ENCODE peak calls at places on chromosomes 7 and 10, in five cellular contexts. One of them, this sample, is unnamed.

GRCh38 chr7:71137479-71137878 is 5.5 kb downstream of the GALNT17 start:
- DNase-seq in choroid plexus epithelial cell: no peak
- DNase-seq in BE2C: no peak
- DNase-seq in tibial nerve: no peak
- DNase-seq in AG04450: no peak
- DNase-seq in this sample: no peak

GRCh38 chr10:14584643-14585042 is 190.1 kb downstream of the FAM107B start:
- DNase-seq in tibial nerve: no peak
- DNase-seq in BE2C: no peak
- DNase-seq in AG04450: no peak
- DNase-seq in choroid plexus epithelial cell: no peak
- DNase-seq in this sample: no peak

GRCh38 chr10:61749271-61749670 is 86.5 kb downstream of the CABCOCO1 start:
- DNase-seq in BE2C: no peak
- DNase-seq in tibial nerve: no peak
- DNase-seq in AG04450: no peak
- DNase-seq in choroid plexus epithelial cell: no peak
- DNase-seq in this sample: no peak

GRCh38 chr7:43764807-43765491 is 6.5 kb downstream of the BLVRA start:
- DNase-seq in BE2C: no peak
- DNase-seq in tibial nerve: no peak
- DNase-seq in choroid plexus epithelial cell: peak
- DNase-seq in AG04450: no peak
- DNase-seq in this sample: no peak

GRCh38 chr10:104842704-104843103 is 201.6 kb downstream of the SORCS3 start:
- DNase-seq in tibial nerve: no peak
- DNase-seq in BE2C: no peak
- DNase-seq in choroid plexus epithelial cell: no peak
- DNase-seq in AG04450: no peak
- DNase-seq in this sample: no peak

GRCh38 chr7:28076421-28077163 is 104.0 kb downstream of the JAZF1 start:
- DNase-seq in tibial nerve: no peak
- DNase-seq in BE2C: peak
- DNase-seq in choroid plexus epithelial cell: no peak
- DNase-seq in AG04450: no peak
- DNase-seq in this sample: no peak

GRCh38 chr7:66952343-66953043 is 31.5 kb downstream of the TMEM248 start:
- DNase-seq in AG04450: no peak
- DNase-seq in BE2C: no peak
- DNase-seq in choroid plexus epithelial cell: peak
- DNase-seq in tibial nerve: no peak
- DNase-seq in this sample: no peak

GRCh38 chr10:1102836-1103235 is 46.7 kb downstream of the WDR37 start:
- DNase-seq in AG04450: no peak
- DNase-seq in tibial nerve: no peak
- DNase-seq in choroid plexus epithelial cell: peak
- DNase-seq in BE2C: no peak
- DNase-seq in this sample: no peak

GRCh38 chr7:31775511-31775910 is 88.5 kb downstream of the PPP1R17 start:
- DNase-seq in choroid plexus epithelial cell: no peak
- DNase-seq in tibial nerve: no peak
- DNase-seq in BE2C: no peak
- DNase-seq in AG04450: no peak
- DNase-seq in this sample: no peak

GRCh38 chr10:119290301-119291036 is 83.1 kb downstream of the GRK5 start:
- DNase-seq in tibial nerve: no peak
- DNase-seq in BE2C: no peak
- DNase-seq in AG04450: no peak
- DNase-seq in choroid plexus epithelial cell: peak
- DNase-seq in this sample: no peak

GRCh38 chr10:51162002-51162401 is 87.7 kb downstream of the PRKG1 start:
- DNase-seq in tibial nerve: no peak
- DNase-seq in BE2C: no peak
- DNase-seq in AG04450: no peak
- DNase-seq in choroid plexus epithelial cell: peak
- DNase-seq in this sample: no peak

GRCh38 chr7:140358024-140358770 is 40.1 kb downstream of the SLC37A3 start:
- DNase-seq in tibial nerve: no peak
- DNase-seq in AG04450: no peak
- DNase-seq in choroid plexus epithelial cell: no peak
- DNase-seq in BE2C: no peak
- DNase-seq in this sample: no peak

GRCh38 chr7:107661081-107661864 is 645 bp downstream of the SLC26A4 start:
- DNase-seq in tibial nerve: no peak
- DNase-seq in choroid plexus epithelial cell: peak
- DNase-seq in BE2C: peak
- DNase-seq in AG04450: no peak
- DNase-seq in this sample: no peak

GRCh38 chr7:126803060-126803665 is 449.6 kb downstream of the GRM8 start:
- DNase-seq in BE2C: peak
- DNase-seq in tibial nerve: no peak
- DNase-seq in choroid plexus epithelial cell: peak
- DNase-seq in AG04450: peak
- DNase-seq in this sample: peak

GRCh38 chr7:3272691-3273141 is 28.3 kb upstream of the SDK1 start:
- DNase-seq in AG04450: peak
- DNase-seq in tibial nerve: no peak
- DNase-seq in choroid plexus epithelial cell: peak
- DNase-seq in BE2C: no peak
- DNase-seq in this sample: no peak

GRCh38 chr10:6009961-6010360 is 32.6 kb upstream of the IL15RA start:
- DNase-seq in choroid plexus epithelial cell: peak
- DNase-seq in AG04450: no peak
- DNase-seq in tibial nerve: no peak
- DNase-seq in BE2C: no peak
- DNase-seq in this sample: no peak

GRCh38 chr7:94228678-94229077 is 166.0 kb upstream of the COL1A2 start:
- DNase-seq in choroid plexus epithelial cell: peak
- DNase-seq in BE2C: no peak
- DNase-seq in AG04450: no peak
- DNase-seq in tibial nerve: no peak
- DNase-seq in this sample: no peak

GRCh38 chr10:96512997-96513685 is 585 bp downstream of the TLL2 start:
- DNase-seq in BE2C: no peak
- DNase-seq in tibial nerve: no peak
- DNase-seq in choroid plexus epithelial cell: peak
- DNase-seq in AG04450: no peak
- DNase-seq in this sample: no peak

GRCh38 chr7:7713730-7714129 is 4.7 kb downstream of the RPA3 start:
- DNase-seq in tibial nerve: no peak
- DNase-seq in BE2C: no peak
- DNase-seq in AG04450: no peak
- DNase-seq in choroid plexus epithelial cell: no peak
- DNase-seq in this sample: no peak

GRCh38 chr10:19310121-19310520 is 261.5 kb downstream of the MALRD1 start:
- DNase-seq in AG04450: no peak
- DNase-seq in tibial nerve: no peak
- DNase-seq in BE2C: no peak
- DNase-seq in choroid plexus epithelial cell: peak
- DNase-seq in this sample: no peak

GRCh38 chr10:52446391-52446790 is 132.3 kb downstream of the DKK1 start:
- DNase-seq in choroid plexus epithelial cell: no peak
- DNase-seq in AG04450: no peak
- DNase-seq in tibial nerve: no peak
- DNase-seq in BE2C: no peak
- DNase-seq in this sample: no peak

GRCh38 chr10:71753091-71753959 is 20.0 kb downstream of the VSIR start:
- DNase-seq in tibial nerve: no peak
- DNase-seq in choroid plexus epithelial cell: no peak
- DNase-seq in AG04450: no peak
- DNase-seq in BE2C: no peak
- DNase-seq in this sample: no peak

GRCh38 chr7:99624487-99624886 is 7.7 kb downstream of the ZSCAN25 start:
- DNase-seq in AG04450: no peak
- DNase-seq in choroid plexus epithelial cell: no peak
- DNase-seq in BE2C: no peak
- DNase-seq in tibial nerve: no peak
- DNase-seq in this sample: no peak

GRCh38 chr10:7275761-7276440 is 134.9 kb downstream of the SFMBT2 start:
- DNase-seq in AG04450: no peak
- DNase-seq in tibial nerve: no peak
- DNase-seq in BE2C: no peak
- DNase-seq in choroid plexus epithelial cell: no peak
- DNase-seq in this sample: no peak

GRCh38 chr10:99548041-99548530 is 15.3 kb downstream of the NKX2-3 start:
- DNase-seq in choroid plexus epithelial cell: peak
- DNase-seq in BE2C: no peak
- DNase-seq in tibial nerve: no peak
- DNase-seq in AG04450: no peak
- DNase-seq in this sample: no peak

GRCh38 chr7:137996386-137996851 is 5.5 kb downstream of the CREB3L2 start:
- DNase-seq in choroid plexus epithelial cell: peak
- DNase-seq in BE2C: peak
- DNase-seq in tibial nerve: no peak
- DNase-seq in AG04450: no peak
- DNase-seq in this sample: no peak

GRCh38 chr7:106841896-106842390 is 23.1 kb upstream of the PIK3CG start:
- DNase-seq in tibial nerve: no peak
- DNase-seq in BE2C: peak
- DNase-seq in AG04450: no peak
- DNase-seq in choroid plexus epithelial cell: no peak
- DNase-seq in this sample: no peak

GRCh38 chr7:101553771-101554445 is 75.2 kb downstream of the MYL10 start:
- DNase-seq in choroid plexus epithelial cell: no peak
- DNase-seq in AG04450: no peak
- DNase-seq in BE2C: no peak
- DNase-seq in tibial nerve: peak
- DNase-seq in this sample: no peak

GRCh38 chr7:13179775-13180448 is 492.5 kb downstream of the ARL4A start:
- DNase-seq in tibial nerve: no peak
- DNase-seq in AG04450: no peak
- DNase-seq in choroid plexus epithelial cell: peak
- DNase-seq in BE2C: no peak
- DNase-seq in this sample: no peak

GRCh38 chr7:65938336-65938895 is 43.6 kb downstream of the GUSB start:
- DNase-seq in tibial nerve: no peak
- DNase-seq in BE2C: no peak
- DNase-seq in AG04450: no peak
- DNase-seq in choroid plexus epithelial cell: peak
- DNase-seq in this sample: no peak

GRCh38 chr7:112400141-112400540 is 50.1 kb upstream of the IFRD1 start:
- DNase-seq in BE2C: no peak
- DNase-seq in tibial nerve: no peak
- DNase-seq in choroid plexus epithelial cell: peak
- DNase-seq in AG04450: no peak
- DNase-seq in this sample: no peak

GRCh38 chr7:65369843-65370242 is 3.8 kb upstream of the ZNF92 start:
- DNase-seq in choroid plexus epithelial cell: no peak
- DNase-seq in BE2C: no peak
- DNase-seq in tibial nerve: no peak
- DNase-seq in AG04450: no peak
- DNase-seq in this sample: no peak

GRCh38 chr10:44864042-44864436 is 47.1 kb upstream of the TMEM72 start:
- DNase-seq in choroid plexus epithelial cell: no peak
- DNase-seq in BE2C: no peak
- DNase-seq in AG04450: no peak
- DNase-seq in tibial nerve: no peak
- DNase-seq in this sample: no peak

GRCh38 chr7:95725170-95725569 is 47.2 kb upstream of the DYNC1I1 start:
- DNase-seq in choroid plexus epithelial cell: peak
- DNase-seq in BE2C: no peak
- DNase-seq in AG04450: no peak
- DNase-seq in tibial nerve: no peak
- DNase-seq in this sample: no peak

GRCh38 chr10:33611423-33611822 is 277.0 kb upstream of the NRP1 start:
- DNase-seq in tibial nerve: no peak
- DNase-seq in AG04450: no peak
- DNase-seq in choroid plexus epithelial cell: no peak
- DNase-seq in BE2C: no peak
- DNase-seq in this sample: no peak

GRCh38 chr10:33612116-33612515 is 277.6 kb upstream of the NRP1 start:
- DNase-seq in AG04450: no peak
- DNase-seq in BE2C: no peak
- DNase-seq in choroid plexus epithelial cell: peak
- DNase-seq in tibial nerve: no peak
- DNase-seq in this sample: no peak

GRCh38 chr10:33616921-33617320 is 282.5 kb upstream of the NRP1 start:
- DNase-seq in choroid plexus epithelial cell: peak
- DNase-seq in BE2C: no peak
- DNase-seq in tibial nerve: no peak
- DNase-seq in AG04450: no peak
- DNase-seq in this sample: no peak

GRCh38 chr10:33609546-33609945 is 275.1 kb upstream of the NRP1 start:
- DNase-seq in BE2C: no peak
- DNase-seq in choroid plexus epithelial cell: no peak
- DNase-seq in AG04450: no peak
- DNase-seq in tibial nerve: no peak
- DNase-seq in this sample: no peak

GRCh38 chr10:33612551-33612950 is 278.1 kb upstream of the NRP1 start:
- DNase-seq in choroid plexus epithelial cell: peak
- DNase-seq in AG04450: peak
- DNase-seq in BE2C: no peak
- DNase-seq in tibial nerve: no peak
- DNase-seq in this sample: no peak
- H3K4me3 ChIP-seq in choroid plexus epithelial cell: no peak
- H3K4me3 ChIP-seq in AG04450: no peak
- H3K4me3 ChIP-seq in BE2C: no peak
- H3K4me3 ChIP-seq in tibial nerve: no peak
- H3K4me3 ChIP-seq in this sample: no peak

GRCh38 chr10:26890956-26891355 is 30.2 kb upstream of the ABI1 start:
- DNase-seq in tibial nerve: no peak
- DNase-seq in AG04450: peak
- DNase-seq in choroid plexus epithelial cell: peak
- DNase-seq in BE2C: peak
- DNase-seq in this sample: no peak
- TF ChIP-seq CTCF in tibial nerve: peak
- TF ChIP-seq CTCF in AG04450: peak
- TF ChIP-seq CTCF in choroid plexus epithelial cell: peak
- TF ChIP-seq CTCF in BE2C: peak
- TF ChIP-seq CTCF in this sample: peak

GRCh38 chr10:3775671-3776551 is 9.1 kb downstream of the KLF6 start:
- DNase-seq in BE2C: no peak
- DNase-seq in choroid plexus epithelial cell: peak
- DNase-seq in tibial nerve: no peak
- DNase-seq in AG04450: no peak
- DNase-seq in this sample: no peak
- H3K4me3 ChIP-seq in BE2C: no peak
- H3K4me3 ChIP-seq in choroid plexus epithelial cell: no peak
- H3K4me3 ChIP-seq in tibial nerve: no peak
- H3K4me3 ChIP-seq in AG04450: no peak
- H3K4me3 ChIP-seq in this sample: no peak

GRCh38 chr10:132164801-132165278 is 21.9 kb upstream of the DPYSL4 start:
- DNase-seq in AG04450: no peak
- DNase-seq in BE2C: no peak
- DNase-seq in tibial nerve: no peak
- DNase-seq in choroid plexus epithelial cell: no peak
- DNase-seq in this sample: no peak

GRCh38 chr10:132162590-132163277 is 24.0 kb upstream of the DPYSL4 start:
- DNase-seq in AG04450: no peak
- DNase-seq in choroid plexus epithelial cell: no peak
- DNase-seq in BE2C: no peak
- DNase-seq in tibial nerve: no peak
- DNase-seq in this sample: no peak

GRCh38 chr10:132162021-132162531 is 24.7 kb upstream of the DPYSL4 start:
- DNase-seq in AG04450: no peak
- DNase-seq in tibial nerve: no peak
- DNase-seq in choroid plexus epithelial cell: no peak
- DNase-seq in BE2C: no peak
- DNase-seq in this sample: no peak

GRCh38 chr10:132163826-132164515 is 22.8 kb upstream of the DPYSL4 start:
- DNase-seq in AG04450: no peak
- DNase-seq in BE2C: no peak
- DNase-seq in choroid plexus epithelial cell: no peak
- DNase-seq in tibial nerve: no peak
- DNase-seq in this sample: no peak

GRCh38 chr10:132163278-132163765 is 23.4 kb upstream of the DPYSL4 start:
- DNase-seq in tibial nerve: no peak
- DNase-seq in BE2C: peak
- DNase-seq in AG04450: no peak
- DNase-seq in choroid plexus epithelial cell: no peak
- DNase-seq in this sample: no peak
- TF ChIP-seq CTCF in tibial nerve: no peak
- TF ChIP-seq CTCF in BE2C: no peak
- TF ChIP-seq CTCF in AG04450: peak
- TF ChIP-seq CTCF in choroid plexus epithelial cell: no peak
- TF ChIP-seq CTCF in this sample: peak